ENCODE peak calls at places on chromosome 4, in eight cellular contexts. M is cardiac fibroblast, S is left lung, F is SK-N-SH, B is GM10248, N is mesothelial cell of epicardium, G is IMR-90, Q is colonic mucosa. L is an unnamed sample.

GRCh38 chr4:55116450-55116849 is 8.9 kb downstream of the KDR start:
- DNase-seq in M (peak; percentile 82), F (no peak), Q (no peak), S (no peak), B (no peak), G (no peak), N (no peak), L (no peak)

GRCh38 chr4:19842471-19842870 is 409.2 kb upstream of the SLIT2 start:
- DNase-seq in F (no peak), M (no peak), B (no peak), G (no peak), N (no peak), Q (no peak), S (no peak), L (no peak)

GRCh38 chr4:52869196-52869595 is 7.1 kb downstream of the RASL11B start:
- DNase-seq in F (peak; percentile 88), M (peak; percentile 55), N (no peak), B (no peak), S (no peak), Q (peak; percentile 50), G (peak; percentile 36), L (no peak)

GRCh38 chr4:24910504-24910903 is 2.3 kb downstream of the CCDC149 start:
- DNase-seq in F (no peak), N (no peak), Q (no peak), S (no peak), M (no peak), B (no peak), G (peak; percentile 83), L (no peak)

GRCh38 chr4:165522049-165522448 is 143.2 kb downstream of the CPE start:
- DNase-seq in F (no peak), S (no peak), N (no peak), M (no peak), G (no peak), B (no peak), Q (no peak), L (no peak)

GRCh38 chr4:7995866-7996265 is 56.2 kb upstream of the AFAP1 start:
- DNase-seq in M (no peak), B (no peak), Q (no peak), F (no peak), S (no peak), G (no peak), N (no peak), L (no peak)

GRCh38 chr4:78446607-78447006 is 105.0 kb upstream of the ANXA3 start:
- DNase-seq in N (no peak), B (no peak), Q (no peak), F (no peak), G (no peak), M (no peak), S (no peak), L (no peak)

GRCh38 chr4:165175879-165176278 is 31.5 kb upstream of the KLHL2 start:
- DNase-seq in S (no peak), N (no peak), F (no peak), B (no peak), M (no peak), G (no peak), Q (no peak), L (no peak)

GRCh38 chr4:127501103-127501502 is 131.7 kb upstream of the INTU start:
- DNase-seq in Q (no peak), B (no peak), N (no peak), F (no peak), M (peak; percentile 11), S (no peak), G (peak; percentile 42), L (no peak)

GRCh38 chr4:15756361-15756861 is 21.7 kb upstream of the CD38 start:
- DNase-seq in Q (peak; percentile 24), G (peak; percentile 26), S (no peak), F (no peak), M (peak; percentile 34), N (no peak), B (peak; percentile 38), L (peak; percentile 28)

GRCh38 chr4:174190832-174191500 is 92.5 kb downstream of the FBXO8 start:
- DNase-seq in N (no peak), Q (no peak), B (no peak), S (no peak), M (no peak), G (no peak), F (no peak), L (no peak)

GRCh38 chr4:153502584-153502983 is 36.4 kb downstream of the TMEM131L start:
- DNase-seq in F (no peak), G (peak; percentile 80), N (no peak), Q (no peak), M (no peak), B (no peak), S (no peak), L (no peak)

GRCh38 chr4:89365375-89366170 is 58.0 kb upstream of the GPRIN3 start:
- DNase-seq in G (no peak), N (no peak), Q (no peak), F (no peak), B (no peak), S (no peak), M (no peak), L (no peak)

GRCh38 chr4:99947190-99947578 is 766 bp upstream of the DNAJB14 start:
- DNase-seq in F (no peak), M (no peak), N (no peak), Q (no peak), G (no peak), S (no peak), B (no peak), L (no peak)

GRCh38 chr4:100430441-100430840 is 87.4 kb downstream of the EMCN start:
- DNase-seq in Q (no peak), B (no peak), M (no peak), N (no peak), S (no peak), F (no peak), G (no peak), L (no peak)

GRCh38 chr4:157838366-157838765 is 334.5 kb downstream of the GASK1B start:
- DNase-seq in B (no peak), S (no peak), G (no peak), M (no peak), N (no peak), Q (no peak), F (no peak), L (no peak)

GRCh38 chr4:2417196-2417764 is 1.2 kb downstream of the ZFYVE28 start:
- DNase-seq in M (no peak), B (no peak), F (peak; percentile 78), S (no peak), G (no peak), Q (no peak), N (no peak), L (no peak)

DNA sequence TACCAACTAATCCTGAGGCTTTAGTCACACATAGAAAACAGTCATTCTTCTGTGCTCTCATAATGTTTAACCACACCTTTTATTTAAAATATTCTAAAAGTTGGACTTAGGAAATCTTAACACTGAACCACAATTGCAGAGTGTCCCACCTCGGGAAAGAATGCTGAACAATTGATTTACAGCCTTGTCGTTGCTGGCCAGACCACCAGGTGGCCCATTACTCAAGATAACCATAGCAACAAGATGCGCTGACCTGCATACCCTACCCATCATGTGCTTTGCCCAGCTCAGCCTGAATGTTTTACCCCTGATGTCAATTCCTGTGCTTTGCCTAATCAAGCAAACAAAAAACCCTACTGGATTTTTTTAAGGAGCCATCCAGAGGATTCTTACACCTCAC is 100.7 kb downstream of the ARSJ start:
- DNase-seq in S (no peak), Q (no peak), B (no peak), G (peak; percentile 57), N (no peak), F (peak; percentile 19), M (peak; percentile 15), L (no peak)
- TF ChIP-seq CTCF in S (no peak), Q (no peak), B (no peak), G (no peak), N (peak; percentile 43), F (peak; percentile 35), M (peak; percentile 40), L (no peak)

DNA sequence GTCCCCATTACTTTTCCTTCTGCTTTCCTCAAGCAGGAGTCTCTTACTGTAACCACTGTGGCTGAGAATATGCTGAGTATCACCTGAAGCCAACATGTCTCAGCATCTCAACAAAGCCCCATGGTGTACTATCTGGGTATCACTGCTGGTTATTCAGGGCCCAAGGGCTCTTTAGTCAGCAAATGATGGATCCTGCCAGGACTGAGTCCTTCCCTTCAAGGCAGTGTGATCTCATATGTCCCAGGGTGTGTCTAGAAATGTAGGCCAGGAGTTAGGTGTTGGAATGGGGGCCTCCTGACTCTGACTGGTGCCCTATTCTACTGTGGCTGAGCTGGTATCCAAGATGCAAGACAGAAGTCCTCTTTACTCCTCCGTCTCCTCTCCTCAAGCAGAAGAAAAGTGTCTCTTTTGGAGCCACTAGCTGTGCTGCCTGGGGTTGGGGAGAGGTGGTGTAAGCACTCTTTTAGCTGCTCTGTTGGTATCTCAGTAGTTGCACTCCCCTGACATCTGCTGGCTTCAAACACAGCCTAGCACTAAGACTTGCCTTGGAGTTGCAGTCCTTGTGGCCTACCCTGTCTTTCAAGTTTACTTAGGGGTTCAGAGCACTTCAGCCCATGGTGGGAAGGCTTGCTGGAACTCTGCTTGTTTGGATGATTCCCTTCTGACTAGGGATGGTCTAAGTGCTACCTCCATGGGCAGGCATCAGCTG is 28.6 kb downstream of the OCIAD2 start:
- DNase-seq in F (no peak), Q (no peak), B (no peak), G (no peak), M (no peak), S (no peak), N (no peak), L (no peak)
- TF ChIP-seq CTCF in F (no peak), Q (no peak), B (no peak), G (no peak), M (no peak), S (no peak), N (no peak), L (no peak)

DNA sequence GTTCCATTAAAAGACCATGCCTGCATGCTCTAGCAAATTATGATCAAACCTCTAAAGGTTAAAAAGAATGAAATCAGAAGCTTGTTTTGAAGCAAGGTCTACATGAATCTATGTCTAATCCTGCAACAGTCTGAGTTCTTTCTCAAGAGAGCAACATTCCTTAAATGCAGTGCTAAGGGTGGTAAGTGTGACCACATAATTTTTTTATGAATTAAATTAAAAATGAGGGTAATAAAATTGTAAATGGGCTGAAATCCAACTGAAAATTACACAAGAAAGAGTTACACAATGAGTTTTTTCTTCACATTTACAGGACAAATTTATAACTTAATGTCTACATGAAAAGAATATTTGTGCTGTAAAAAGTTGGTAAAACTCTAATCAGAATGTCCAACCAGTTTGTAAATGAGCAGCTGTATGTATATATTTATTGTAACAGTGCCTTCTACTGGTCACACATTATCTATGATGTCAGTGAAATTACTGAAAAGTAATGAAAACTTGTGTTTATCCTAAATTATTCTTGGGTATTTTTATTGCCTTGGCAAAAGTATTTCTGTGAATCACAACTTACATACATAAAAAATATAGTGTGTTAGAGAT is 336.3 kb upstream of the PITX2 start:
- DNase-seq in Q (no peak), F (no peak), S (no peak), B (no peak), M (peak; percentile 27), N (no peak), G (peak; percentile 30), L (no peak)
- TF ChIP-seq CTCF in Q (peak; percentile 37), F (peak; percentile 58), S (no peak), B (peak; percentile 18), M (peak; percentile 16), N (peak; percentile 44), G (peak; percentile 50), L (peak; percentile 40)

GRCh38 chr4:139556735-139557505 is 901 bp upstream of the SETD7 start:
- DNase-seq in G (no peak), Q (peak; percentile 79), M (no peak), F (peak; percentile 69), S (peak; percentile 73), N (peak; percentile 60), B (peak; percentile 38), L (peak; percentile 36)
- TF ChIP-seq CTCF in G (no peak), Q (no peak), M (no peak), F (no peak), S (no peak), N (no peak), B (peak; percentile 26), L (no peak)